ENCODE peak calls at places on chromosome 16, in five cellular contexts. One of them, this sample, is unnamed.

GRCh38 chr16:10926094-10926493 is 16.2 kb downstream of the DEXI start:
- DNase-seq in AG09309: no peak
- DNase-seq in endodermal cell: no peak
- DNase-seq in fibroblast of lung: no peak
- DNase-seq in kidney epithelial cell: no peak
- DNase-seq in this sample: no peak

GRCh38 chr16:2486645-2487516 is 12.0 kb downstream of the TBC1D24 start:
- DNase-seq in kidney epithelial cell: no peak
- DNase-seq in AG09309: no peak
- DNase-seq in endodermal cell: no peak
- DNase-seq in fibroblast of lung: no peak
- DNase-seq in this sample: no peak

GRCh38 chr16:23145186-23145585 is 4.1 kb downstream of the USP31 start:
- DNase-seq in AG09309: no peak
- DNase-seq in fibroblast of lung: no peak
- DNase-seq in kidney epithelial cell: peak; percentile 56
- DNase-seq in endodermal cell: peak; percentile 60
- DNase-seq in this sample: no peak

GRCh38 chr16:84782841-84783240 is 36.9 kb upstream of the CRISPLD2 start:
- DNase-seq in endodermal cell: no peak
- DNase-seq in kidney epithelial cell: no peak
- DNase-seq in fibroblast of lung: no peak
- DNase-seq in AG09309: no peak
- DNase-seq in this sample: no peak

GRCh38 chr16:58197314-58198012 is 443 bp downstream of the CSNK2A2 start:
- DNase-seq in fibroblast of lung: no peak
- DNase-seq in endodermal cell: peak; percentile 57
- DNase-seq in kidney epithelial cell: no peak
- DNase-seq in AG09309: no peak
- DNase-seq in this sample: no peak

GRCh38 chr16:12618515-12618914 is 185.2 kb downstream of the CPPED1 start:
- DNase-seq in fibroblast of lung: no peak
- DNase-seq in AG09309: no peak
- DNase-seq in kidney epithelial cell: peak; percentile 67
- DNase-seq in endodermal cell: no peak
- DNase-seq in this sample: no peak

GRCh38 chr16:83420206-83420760 is 387.5 kb upstream of the HSBP1 start:
- DNase-seq in kidney epithelial cell: no peak
- DNase-seq in endodermal cell: no peak
- DNase-seq in fibroblast of lung: peak; percentile 48
- DNase-seq in AG09309: no peak
- DNase-seq in this sample: peak; percentile 35

GRCh38 chr16:11165894-11166665 is 89.9 kb downstream of the SOCS1 start:
- DNase-seq in AG09309: no peak
- DNase-seq in kidney epithelial cell: no peak
- DNase-seq in fibroblast of lung: no peak
- DNase-seq in endodermal cell: no peak
- DNase-seq in this sample: no peak

GRCh38 chr16:30887927-30888326 is 6.0 kb downstream of the BCL7C start:
- DNase-seq in fibroblast of lung: no peak
- DNase-seq in kidney epithelial cell: no peak
- DNase-seq in AG09309: no peak
- DNase-seq in endodermal cell: no peak
- DNase-seq in this sample: no peak

GRCh38 chr16:4123617-4124300 is 7.5 kb upstream of the ADCY9 start:
- DNase-seq in kidney epithelial cell: no peak
- DNase-seq in fibroblast of lung: peak; percentile 51
- DNase-seq in AG09309: peak; percentile 52
- DNase-seq in endodermal cell: no peak
- DNase-seq in this sample: no peak

GRCh38 chr16:56824335-56824734 is 40.7 kb upstream of the SLC12A3 start:
- DNase-seq in fibroblast of lung: no peak
- DNase-seq in AG09309: no peak
- DNase-seq in endodermal cell: no peak
- DNase-seq in kidney epithelial cell: no peak
- DNase-seq in this sample: no peak

GRCh38 chr16:79122343-79122742 is 478.2 kb downstream of the MAF start:
- DNase-seq in AG09309: no peak
- DNase-seq in kidney epithelial cell: no peak
- DNase-seq in fibroblast of lung: no peak
- DNase-seq in endodermal cell: no peak
- DNase-seq in this sample: no peak

GRCh38 chr16:75260856-75261589 is 9.6 kb upstream of the BCAR1 start:
- DNase-seq in fibroblast of lung: no peak
- DNase-seq in endodermal cell: peak; percentile 65
- DNase-seq in AG09309: no peak
- DNase-seq in kidney epithelial cell: no peak
- DNase-seq in this sample: no peak

GRCh38 chr16:79437764-79438728 is 162.5 kb downstream of the MAF start:
- DNase-seq in kidney epithelial cell: peak; percentile 48
- DNase-seq in AG09309: no peak
- DNase-seq in endodermal cell: peak; percentile 72
- DNase-seq in fibroblast of lung: no peak
- DNase-seq in this sample: peak; percentile 31

GRCh38 chr16:848510-849253 is 48.1 kb upstream of the GNG13 start:
- DNase-seq in kidney epithelial cell: no peak
- DNase-seq in endodermal cell: no peak
- DNase-seq in fibroblast of lung: no peak
- DNase-seq in AG09309: no peak
- DNase-seq in this sample: no peak

GRCh38 chr16:65579050-65579449 is 457.2 kb upstream of the CDH11 start:
- DNase-seq in endodermal cell: no peak
- DNase-seq in kidney epithelial cell: no peak
- DNase-seq in AG09309: no peak
- DNase-seq in fibroblast of lung: no peak
- DNase-seq in this sample: no peak

GRCh38 chr16:15843635-15844279 is 13.1 kb downstream of the MYH11 start:
- DNase-seq in endodermal cell: no peak
- DNase-seq in AG09309: no peak
- DNase-seq in kidney epithelial cell: no peak
- DNase-seq in fibroblast of lung: no peak
- DNase-seq in this sample: no peak

GRCh38 chr16:30715777-30716445 is 16.9 kb downstream of the SRCAP start:
- DNase-seq in AG09309: no peak
- DNase-seq in fibroblast of lung: no peak
- DNase-seq in endodermal cell: no peak
- DNase-seq in kidney epithelial cell: no peak
- DNase-seq in this sample: no peak

GRCh38 chr16:72927199-72928088 is 120.5 kb downstream of the ZFHX3 start:
- DNase-seq in AG09309: peak; percentile 90
- DNase-seq in kidney epithelial cell: peak; percentile 56
- DNase-seq in fibroblast of lung: peak; percentile 96
- DNase-seq in endodermal cell: no peak
- DNase-seq in this sample: peak; percentile 66

GRCh38 chr16:19898924-19899604 is 14.4 kb upstream of the GPRC5B start:
- DNase-seq in kidney epithelial cell: no peak
- DNase-seq in fibroblast of lung: peak; percentile 54
- DNase-seq in AG09309: peak; percentile 13
- DNase-seq in endodermal cell: peak; percentile 89
- DNase-seq in this sample: peak; percentile 38

GRCh38 chr16:86574646-86575045 is 3.7 kb upstream of the FOXL1 start:
- DNase-seq in fibroblast of lung: no peak
- DNase-seq in endodermal cell: peak; percentile 38
- DNase-seq in kidney epithelial cell: no peak
- DNase-seq in AG09309: no peak
- DNase-seq in this sample: no peak

GRCh38 chr16:86576591-86577313 is 1.6 kb upstream of the FOXL1 start:
- DNase-seq in kidney epithelial cell: no peak
- DNase-seq in AG09309: no peak
- DNase-seq in endodermal cell: peak; percentile 69
- DNase-seq in fibroblast of lung: peak; percentile 53
- DNase-seq in this sample: no peak

GRCh38 chr16:86573646-86574508 is 4.5 kb upstream of the FOXL1 start:
- DNase-seq in AG09309: no peak
- DNase-seq in endodermal cell: peak; percentile 40
- DNase-seq in kidney epithelial cell: no peak
- DNase-seq in fibroblast of lung: no peak
- DNase-seq in this sample: no peak

GRCh38 chr16:86575754-86576557 is 2.4 kb upstream of the FOXL1 start:
- DNase-seq in fibroblast of lung: peak; percentile 99
- DNase-seq in endodermal cell: peak; percentile 98
- DNase-seq in kidney epithelial cell: peak; percentile 83
- DNase-seq in AG09309: peak; percentile 84
- DNase-seq in this sample: peak; percentile 87

DNA sequence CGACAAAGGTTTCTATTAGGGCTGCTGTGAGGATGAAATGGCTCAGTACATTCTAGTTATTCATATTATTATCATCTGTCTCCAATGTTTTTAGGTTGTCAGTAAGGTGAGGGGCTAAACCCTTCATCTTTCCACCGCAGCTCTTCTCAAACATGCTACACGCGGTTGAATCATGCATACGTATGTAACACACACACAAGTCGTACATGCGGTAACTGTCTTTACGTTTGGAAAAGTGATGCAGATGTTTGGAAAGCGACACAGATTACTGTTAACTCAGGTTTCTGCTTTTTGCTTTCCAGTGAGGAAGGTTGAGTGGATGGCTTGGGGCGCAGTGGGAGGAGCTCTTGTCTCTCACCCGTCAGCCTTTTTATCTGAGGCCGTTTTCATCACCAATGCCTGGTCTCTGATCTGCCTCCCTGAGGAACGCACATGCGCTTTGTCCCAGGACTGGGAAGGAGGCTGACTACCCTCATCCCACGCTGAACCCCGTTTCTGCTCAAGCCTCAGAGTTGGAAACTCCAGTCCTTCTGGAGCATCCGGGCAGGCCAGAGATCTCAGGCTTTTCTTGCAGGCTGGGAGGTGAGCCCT is 3.2 kb upstream of the FOXL1 start:
- DNase-seq in endodermal cell: no peak
- DNase-seq in kidney epithelial cell: no peak
- DNase-seq in AG09309: no peak
- DNase-seq in fibroblast of lung: no peak
- DNase-seq in this sample: no peak
- H3K4me3 ChIP-seq in endodermal cell: peak overlapping the region; percentile 84
- H3K4me3 ChIP-seq in kidney epithelial cell: no peak overlapping the region
- H3K4me3 ChIP-seq in AG09309: no peak overlapping the region
- H3K4me3 ChIP-seq in fibroblast of lung: peak overlapping the region; percentile 86
- H3K4me3 ChIP-seq in this sample: peak overlapping the region; percentile 51

GRCh38 chr16:67663151-67663876 is 2.6 kb downstream of the PARD6A start:
- DNase-seq in fibroblast of lung: no peak
- DNase-seq in kidney epithelial cell: no peak
- DNase-seq in endodermal cell: peak; percentile 89
- DNase-seq in AG09309: no peak
- DNase-seq in this sample: no peak
- TF ChIP-seq CTCF in fibroblast of lung: peak; percentile 34
- TF ChIP-seq CTCF in kidney epithelial cell: peak; percentile 49
- TF ChIP-seq CTCF in endodermal cell: peak; percentile 69
- TF ChIP-seq CTCF in AG09309: peak; percentile 27
- TF ChIP-seq CTCF in this sample: peak; percentile 37

GRCh38 chr16:8645831-8646230 is 24.3 kb downstream of the METTL22 start:
- DNase-seq in endodermal cell: no peak
- DNase-seq in fibroblast of lung: no peak
- DNase-seq in AG09309: no peak
- DNase-seq in kidney epithelial cell: no peak
- DNase-seq in this sample: no peak

GRCh38 chr16:8646271-8646670 is 24.8 kb downstream of the METTL22 start:
- DNase-seq in endodermal cell: no peak
- DNase-seq in fibroblast of lung: no peak
- DNase-seq in AG09309: no peak
- DNase-seq in kidney epithelial cell: no peak
- DNase-seq in this sample: no peak

GRCh38 chr16:8644513-8645140 is 23.1 kb downstream of the METTL22 start:
- DNase-seq in kidney epithelial cell: no peak
- DNase-seq in AG09309: no peak
- DNase-seq in fibroblast of lung: no peak
- DNase-seq in endodermal cell: no peak
- DNase-seq in this sample: no peak

GRCh38 chr16:8645141-8645521 is 23.6 kb downstream of the METTL22 start:
- DNase-seq in endodermal cell: no peak
- DNase-seq in kidney epithelial cell: no peak
- DNase-seq in AG09309: no peak
- DNase-seq in fibroblast of lung: no peak
- DNase-seq in this sample: no peak

GRCh38 chr16:8644151-8644512 is 22.6 kb downstream of the METTL22 start:
- DNase-seq in endodermal cell: no peak
- DNase-seq in kidney epithelial cell: no peak
- DNase-seq in AG09309: no peak
- DNase-seq in fibroblast of lung: no peak
- DNase-seq in this sample: no peak
- H3K4me3 ChIP-seq in endodermal cell: no peak overlapping the region
- H3K4me3 ChIP-seq in kidney epithelial cell: no peak overlapping the region
- H3K4me3 ChIP-seq in AG09309: no peak overlapping the region
- H3K4me3 ChIP-seq in fibroblast of lung: no peak overlapping the region
- H3K4me3 ChIP-seq in this sample: no peak overlapping the region

GRCh38 chr16:69306031-69306430 is 5.1 kb upstream of the VPS4A start:
- DNase-seq in endodermal cell: no peak
- DNase-seq in fibroblast of lung: no peak
- DNase-seq in kidney epithelial cell: no peak
- DNase-seq in AG09309: no peak
- DNase-seq in this sample: no peak
- TF ChIP-seq CTCF in endodermal cell: no peak
- TF ChIP-seq CTCF in fibroblast of lung: no peak
- TF ChIP-seq CTCF in kidney epithelial cell: no peak
- TF ChIP-seq CTCF in AG09309: no peak
- TF ChIP-seq CTCF in this sample: no peak

DNA sequence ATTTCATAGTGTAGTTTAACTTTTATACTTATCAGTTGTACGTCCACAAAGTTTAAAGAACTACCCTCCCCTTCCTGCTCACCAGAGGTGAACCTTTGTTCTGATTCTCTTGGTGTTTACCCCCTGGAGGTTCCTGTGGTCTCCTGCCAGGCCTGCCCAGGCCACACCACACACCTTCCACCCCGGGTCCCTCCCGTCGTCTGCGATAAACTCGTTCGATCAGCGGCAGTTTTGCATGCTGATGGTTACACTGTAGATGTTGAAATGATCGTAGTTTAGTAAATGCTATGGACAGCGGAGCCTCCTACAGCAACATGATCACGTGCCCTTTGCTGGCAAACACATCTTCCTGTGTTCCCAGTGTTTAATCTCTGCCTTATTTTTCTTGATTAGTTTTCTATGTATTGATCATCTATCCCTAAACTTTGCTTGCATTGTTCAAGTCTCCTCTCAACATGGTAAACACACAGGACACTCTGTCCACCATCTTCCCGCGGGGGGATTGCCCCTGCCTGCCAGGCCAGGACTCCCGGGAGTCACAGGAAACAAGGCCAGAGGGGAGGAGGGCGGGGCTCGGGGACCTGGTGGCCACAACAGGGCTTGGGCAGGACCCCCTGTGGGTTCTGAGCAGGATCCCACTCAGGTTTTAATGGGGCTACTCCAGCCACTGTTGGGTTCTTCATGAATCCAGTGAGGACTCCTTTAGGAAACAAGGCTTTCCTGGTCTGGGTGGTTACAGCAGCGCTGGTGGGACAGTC is 2.8 kb upstream of the ACSF3 start:
- DNase-seq in fibroblast of lung: no peak
- DNase-seq in endodermal cell: no peak
- DNase-seq in AG09309: no peak
- DNase-seq in kidney epithelial cell: no peak
- DNase-seq in this sample: no peak
- H3K4me3 ChIP-seq in fibroblast of lung: no peak overlapping the region
- H3K4me3 ChIP-seq in endodermal cell: no peak overlapping the region
- H3K4me3 ChIP-seq in AG09309: no peak overlapping the region
- H3K4me3 ChIP-seq in kidney epithelial cell: no peak overlapping the region
- H3K4me3 ChIP-seq in this sample: no peak overlapping the region